ENCODE peak calls at places on chromosomes 7 and 10, in four cellular contexts. B is aorta; Q is right lobe of liver; U is activated naive CD4-positive, alpha-beta T cell treated with anti-CD3 and anti-CD28 coated beads, Interleukin-2, amount 50 U/mL, for 72 hours. S is an unnamed sample.

GRCh38 chr7:26087321-26088091 is 64.5 kb upstream of the NFE2L3 start:
- ATAC-seq in Q (no peak), B (no peak), U (no peak), S (no peak)

GRCh38 chr10:20970044-20970443 is 72.9 kb upstream of the NEBL start:
- ATAC-seq in Q (no peak), B (no peak), U (no peak), S (no peak)

GRCh38 chr10:106980711-106981460 is 183.6 kb downstream of the SORCS1 start:
- ATAC-seq in Q (no peak), U (no peak), B (no peak), S (no peak)

GRCh38 chr10:15346440-15347141 is 24.5 kb downstream of the FAM171A1 start:
- ATAC-seq in Q (peak; percentile 43), U (no peak), B (peak; percentile 13), S (no peak)

GRCh38 chr7:158325530-158326381 is 261.9 kb downstream of the PTPRN2 start:
- ATAC-seq in Q (peak; percentile 77), B (no peak), U (no peak), S (no peak)

GRCh38 chr7:138125598-138126111 is 49.4 kb downstream of the AKR1D1 start:
- ATAC-seq in Q (peak; percentile 50), B (no peak), U (peak; percentile 53), S (no peak)

GRCh38 chr7:112422842-112423496 is 27.3 kb upstream of the IFRD1 start:
- ATAC-seq in U (peak; percentile 38), B (peak; percentile 93), Q (peak; percentile 58), S (peak; percentile 42)

GRCh38 chr10:7075851-7076250 is 335.0 kb downstream of the SFMBT2 start:
- ATAC-seq in Q (no peak), B (no peak), U (no peak), S (no peak)

GRCh38 chr10:113557389-113558321 is 4.8 kb downstream of the HABP2 start:
- ATAC-seq in B (peak; percentile 54), U (no peak), Q (peak; percentile 4), S (no peak)

GRCh38 chr7:86966920-86967319 is 92.5 kb downstream of the ELAPOR2 start:
- ATAC-seq in Q (no peak), U (no peak), B (no peak), S (no peak)

GRCh38 chr7:41915861-41916260 is 213.0 kb upstream of the INHBA start:
- ATAC-seq in Q (no peak), B (no peak), U (no peak), S (no peak)

GRCh38 chr7:34430456-34430855 is 227.6 kb upstream of the NPSR1 start:
- ATAC-seq in B (no peak), Q (no peak), U (no peak), S (no peak)

GRCh38 chr7:47298636-47299035 is 283.3 kb downstream of the TNS3 start:
- ATAC-seq in Q (no peak), U (no peak), B (no peak), S (no peak)

GRCh38 chr7:31027161-31027965 is 24.7 kb upstream of the ADCYAP1R1 start:
- ATAC-seq in Q (peak; percentile 8), U (no peak), B (no peak), S (no peak)

GRCh38 chr7:111654414-111654813 is 92.1 kb upstream of the IMMP2L start:
- ATAC-seq in Q (no peak), B (no peak), U (no peak), S (no peak)

GRCh38 chr7:105703207-105703930 is 122.1 kb upstream of the EFCAB10 start:
- ATAC-seq in Q (peak; percentile 85), B (no peak), U (no peak), S (no peak)

GRCh38 chr10:77865585-77866324 is 60.8 kb downstream of the DLG5 start:
- ATAC-seq in Q (no peak), B (no peak), U (no peak), S (no peak)

GRCh38 chr10:3886191-3886590 is 101.2 kb upstream of the KLF6 start:
- ATAC-seq in B (peak; percentile 65), Q (peak; percentile 71), U (no peak), S (no peak)

GRCh38 chr7:65475040-65475726 is 101.5 kb downstream of the ZNF92 start:
- ATAC-seq in U (no peak), Q (no peak), B (no peak), S (no peak)

GRCh38 chr10:501596-501995 is 187.9 kb downstream of the DIP2C start:
- ATAC-seq in B (no peak), Q (no peak), U (no peak), S (no peak)